ENCODE peak calls at places on chromosomes 3 and 15, in six cellular contexts. One of them, this sample, is unnamed.

GRCh38 chr3:79419222-79419621 is 348.6 kb downstream of the ROBO1 start:
- DNase-seq in stimulated activated CD8-positive, alpha-beta memory T cell treated with anti-CD3 and anti-CD28 coated beads, Interleukin-7, amount 100 ng/mL, for 1 hour: no peak
- DNase-seq in H54: no peak
- DNase-seq in left ventricle myocardium inferior: no peak
- DNase-seq in ecto neural progenitor cell: no peak
- DNase-seq in GM23248: peak
- DNase-seq in this sample: no peak

GRCh38 chr15:70907784-70908471 is 15.3 kb downstream of the LRRC49 start:
- DNase-seq in stimulated activated CD8-positive, alpha-beta memory T cell treated with anti-CD3 and anti-CD28 coated beads, Interleukin-7, amount 100 ng/mL, for 1 hour: no peak
- DNase-seq in ecto neural progenitor cell: no peak
- DNase-seq in H54: no peak
- DNase-seq in left ventricle myocardium inferior: no peak
- DNase-seq in GM23248: no peak
- DNase-seq in this sample: no peak

GRCh38 chr3:4750306-4751056 is 228.8 kb upstream of the BHLHE40 start:
- DNase-seq in stimulated activated CD8-positive, alpha-beta memory T cell treated with anti-CD3 and anti-CD28 coated beads, Interleukin-7, amount 100 ng/mL, for 1 hour: no peak
- DNase-seq in ecto neural progenitor cell: no peak
- DNase-seq in left ventricle myocardium inferior: no peak
- DNase-seq in GM23248: peak
- DNase-seq in H54: no peak
- DNase-seq in this sample: no peak

GRCh38 chr15:52799145-52799811 is 9.1 kb upstream of the ONECUT1 start:
- DNase-seq in stimulated activated CD8-positive, alpha-beta memory T cell treated with anti-CD3 and anti-CD28 coated beads, Interleukin-7, amount 100 ng/mL, for 1 hour: no peak
- DNase-seq in ecto neural progenitor cell: no peak
- DNase-seq in H54: no peak
- DNase-seq in left ventricle myocardium inferior: no peak
- DNase-seq in GM23248: no peak
- DNase-seq in this sample: no peak

GRCh38 chr3:14512944-14513332 is 27.2 kb downstream of the GRIP2 start:
- DNase-seq in H54: no peak
- DNase-seq in GM23248: no peak
- DNase-seq in stimulated activated CD8-positive, alpha-beta memory T cell treated with anti-CD3 and anti-CD28 coated beads, Interleukin-7, amount 100 ng/mL, for 1 hour: no peak
- DNase-seq in ecto neural progenitor cell: no peak
- DNase-seq in left ventricle myocardium inferior: no peak
- DNase-seq in this sample: peak

GRCh38 chr3:81300324-81300927 is 461.0 kb downstream of the GBE1 start:
- DNase-seq in H54: no peak
- DNase-seq in stimulated activated CD8-positive, alpha-beta memory T cell treated with anti-CD3 and anti-CD28 coated beads, Interleukin-7, amount 100 ng/mL, for 1 hour: no peak
- DNase-seq in left ventricle myocardium inferior: no peak
- DNase-seq in GM23248: no peak
- DNase-seq in ecto neural progenitor cell: no peak
- DNase-seq in this sample: no peak

GRCh38 chr15:98599911-98600685 is 48.2 kb upstream of the IGF1R start:
- DNase-seq in ecto neural progenitor cell: no peak
- DNase-seq in stimulated activated CD8-positive, alpha-beta memory T cell treated with anti-CD3 and anti-CD28 coated beads, Interleukin-7, amount 100 ng/mL, for 1 hour: no peak
- DNase-seq in left ventricle myocardium inferior: no peak
- DNase-seq in H54: no peak
- DNase-seq in GM23248: no peak
- DNase-seq in this sample: no peak

GRCh38 chr3:197302696-197303341 is 4.4 kb upstream of the DLG1 start:
- DNase-seq in H54: no peak
- DNase-seq in left ventricle myocardium inferior: no peak
- DNase-seq in ecto neural progenitor cell: no peak
- DNase-seq in stimulated activated CD8-positive, alpha-beta memory T cell treated with anti-CD3 and anti-CD28 coated beads, Interleukin-7, amount 100 ng/mL, for 1 hour: no peak
- DNase-seq in GM23248: peak
- DNase-seq in this sample: no peak

GRCh38 chr15:74040115-74040850 is 42.1 kb downstream of the GOLGA6A start:
- DNase-seq in stimulated activated CD8-positive, alpha-beta memory T cell treated with anti-CD3 and anti-CD28 coated beads, Interleukin-7, amount 100 ng/mL, for 1 hour: no peak
- DNase-seq in GM23248: peak
- DNase-seq in H54: peak
- DNase-seq in left ventricle myocardium inferior: peak
- DNase-seq in ecto neural progenitor cell: peak
- DNase-seq in this sample: no peak

GRCh38 chr15:68517285-68517711 is 61.5 kb upstream of the CORO2B start:
- DNase-seq in GM23248: peak
- DNase-seq in ecto neural progenitor cell: peak
- DNase-seq in H54: no peak
- DNase-seq in stimulated activated CD8-positive, alpha-beta memory T cell treated with anti-CD3 and anti-CD28 coated beads, Interleukin-7, amount 100 ng/mL, for 1 hour: no peak
- DNase-seq in left ventricle myocardium inferior: peak
- DNase-seq in this sample: no peak

GRCh38 chr3:57003676-57004075 is 56.8 kb upstream of the SPATA12 start:
- DNase-seq in left ventricle myocardium inferior: no peak
- DNase-seq in stimulated activated CD8-positive, alpha-beta memory T cell treated with anti-CD3 and anti-CD28 coated beads, Interleukin-7, amount 100 ng/mL, for 1 hour: no peak
- DNase-seq in ecto neural progenitor cell: no peak
- DNase-seq in H54: no peak
- DNase-seq in GM23248: no peak
- DNase-seq in this sample: no peak

GRCh38 chr3:16881896-16882645 is 2.7 kb upstream of the PLCL2 start:
- DNase-seq in H54: no peak
- DNase-seq in left ventricle myocardium inferior: peak
- DNase-seq in ecto neural progenitor cell: no peak
- DNase-seq in stimulated activated CD8-positive, alpha-beta memory T cell treated with anti-CD3 and anti-CD28 coated beads, Interleukin-7, amount 100 ng/mL, for 1 hour: no peak
- DNase-seq in GM23248: peak
- DNase-seq in this sample: no peak

GRCh38 chr3:119294889-119295769 is 946 bp downstream of the ARHGAP31 start:
- DNase-seq in GM23248: peak
- DNase-seq in ecto neural progenitor cell: peak
- DNase-seq in left ventricle myocardium inferior: peak
- DNase-seq in H54: peak
- DNase-seq in stimulated activated CD8-positive, alpha-beta memory T cell treated with anti-CD3 and anti-CD28 coated beads, Interleukin-7, amount 100 ng/mL, for 1 hour: peak
- DNase-seq in this sample: peak

GRCh38 chr3:190387578-190388213 is at the start of gene CLDN16:
- DNase-seq in GM23248: no peak
- DNase-seq in left ventricle myocardium inferior: no peak
- DNase-seq in H54: no peak
- DNase-seq in ecto neural progenitor cell: no peak
- DNase-seq in stimulated activated CD8-positive, alpha-beta memory T cell treated with anti-CD3 and anti-CD28 coated beads, Interleukin-7, amount 100 ng/mL, for 1 hour: no peak
- DNase-seq in this sample: no peak

GRCh38 chr3:193857996-193858395 is 265.0 kb downstream of the OPA1 start:
- DNase-seq in stimulated activated CD8-positive, alpha-beta memory T cell treated with anti-CD3 and anti-CD28 coated beads, Interleukin-7, amount 100 ng/mL, for 1 hour: no peak
- DNase-seq in GM23248: peak
- DNase-seq in ecto neural progenitor cell: no peak
- DNase-seq in H54: no peak
- DNase-seq in left ventricle myocardium inferior: no peak
- DNase-seq in this sample: no peak

GRCh38 chr3:108004647-108005046 is 86.2 kb downstream of the CD47 start:
- DNase-seq in GM23248: no peak
- DNase-seq in ecto neural progenitor cell: no peak
- DNase-seq in stimulated activated CD8-positive, alpha-beta memory T cell treated with anti-CD3 and anti-CD28 coated beads, Interleukin-7, amount 100 ng/mL, for 1 hour: no peak
- DNase-seq in H54: no peak
- DNase-seq in left ventricle myocardium inferior: no peak
- DNase-seq in this sample: no peak

GRCh38 chr3:27900316-27900715 is 178.2 kb upstream of the EOMES start:
- DNase-seq in ecto neural progenitor cell: no peak
- DNase-seq in left ventricle myocardium inferior: no peak
- DNase-seq in GM23248: no peak
- DNase-seq in H54: no peak
- DNase-seq in stimulated activated CD8-positive, alpha-beta memory T cell treated with anti-CD3 and anti-CD28 coated beads, Interleukin-7, amount 100 ng/mL, for 1 hour: peak
- DNase-seq in this sample: no peak

GRCh38 chr3:55906896-55907295 is 419.8 kb upstream of the WNT5A start:
- DNase-seq in stimulated activated CD8-positive, alpha-beta memory T cell treated with anti-CD3 and anti-CD28 coated beads, Interleukin-7, amount 100 ng/mL, for 1 hour: no peak
- DNase-seq in GM23248: peak
- DNase-seq in left ventricle myocardium inferior: no peak
- DNase-seq in H54: no peak
- DNase-seq in ecto neural progenitor cell: no peak
- DNase-seq in this sample: no peak